ENCODE peak calls at places on chromosomes 3 and 15, in seven cellular contexts. C, F, M, U, S, R and Q are unnamed samples.
A peak's percentile ranks its signal among the peaks of the same experiment; 100 is the strongest.

GRCh38 chr3:193845144-193845543 is 252.1 kb downstream of the OPA1 start:
- DNase-seq in C (no peak), R (no peak), F (no peak), S (no peak), U (no peak), M (no peak), Q (no peak)

GRCh38 chr3:42664443-42664814 is 10.9 kb downstream of the ZBTB47 start:
- DNase-seq in F (no peak), R (no peak), S (no peak), M (no peak), C (no peak), U (no peak), Q (no peak)

GRCh38 chr15:99702895-99703602 is 30.2 kb downstream of the LYSMD4 start:
- DNase-seq in S (no peak), U (no peak), M (no peak), F (peak; percentile 56), R (no peak), C (no peak), Q (no peak)

GRCh38 chr3:20060924-20061323 is 20.7 kb downstream of the KAT2B start:
- DNase-seq in F (peak; percentile 74), U (no peak), S (no peak), R (no peak), C (peak; percentile 27), M (no peak), Q (no peak)

GRCh38 chr3:177057768-177058167 is 139.5 kb downstream of the TBL1XR1 start:
- DNase-seq in R (no peak), S (no peak), F (no peak), U (no peak), M (peak; percentile 8), C (peak; percentile 73), Q (no peak)

GRCh38 chr3:26931891-26932290 is 309.3 kb downstream of the LRRC3B start:
- DNase-seq in U (no peak), F (no peak), S (no peak), R (no peak), C (no peak), M (no peak), Q (no peak)

GRCh38 chr3:177035678-177036077 is 161.6 kb downstream of the TBL1XR1 start:
- DNase-seq in F (no peak), S (no peak), M (no peak), R (no peak), C (no peak), U (no peak), Q (no peak)

GRCh38 chr3:187750513-187751123 is 5.3 kb upstream of the BCL6 start:
- DNase-seq in M (no peak), C (no peak), R (no peak), U (peak; percentile 48), S (peak; percentile 65), F (peak; percentile 27), Q (no peak)

GRCh38 chr15:70802629-70803028 is 39.3 kb upstream of the UACA start:
- DNase-seq in R (no peak), U (no peak), F (peak; percentile 51), S (no peak), C (no peak), M (no peak), Q (no peak)